ENCODE peak calls at places on chromosomes 11 and 22, in eight cellular contexts. N is choroid plexus epithelial cell, Z is ovary, C is right lobe of liver, Q is neural crest cell, F is endothelial cell, G is pancreas, O is BJ. D is an unnamed sample.

GRCh38 chr11:27179334-27179733 is 138.7 kb downstream of the BBOX1 start:
- DNase-seq in Q (no peak), F (no peak), G (no peak), Z (no peak), O (no peak), N (no peak), C (no peak), D (no peak)

GRCh38 chr11:76659672-76660532 is 10.6 kb downstream of the LRRC32 start:
- DNase-seq in Z (no peak), N (no peak), G (no peak), Q (no peak), O (no peak), C (peak), F (no peak), D (no peak)

GRCh38 chr11:80136991-80137390 is 696.2 kb upstream of the TENM4 start:
- DNase-seq in C (no peak), Z (no peak), G (no peak), Q (no peak), O (no peak), F (no peak), N (peak), D (peak)

GRCh38 chr11:116215471-116216113 is 557.2 kb downstream of the BUD13 start:
- DNase-seq in C (peak), O (no peak), G (no peak), Z (no peak), Q (no peak), N (no peak), F (peak), D (no peak)

GRCh38 chr22:31933816-31934482 is 10.4 kb upstream of the YWHAH start:
- DNase-seq in F (no peak), Z (no peak), G (peak), Q (no peak), N (no peak), O (no peak), C (no peak), D (no peak)

GRCh38 chr22:48754611-48755331 is 1072.9 kb downstream of the BRD1 start:
- DNase-seq in G (no peak), Z (no peak), C (peak), N (no peak), Q (peak), F (no peak), O (no peak), D (no peak)

GRCh38 chr11:19576054-19576453 is 136.6 kb upstream of the NAV2 start:
- DNase-seq in N (peak), Z (no peak), C (no peak), F (no peak), Q (no peak), O (no peak), G (no peak), D (no peak)

GRCh38 chr11:103007521-103007920 is 52.0 kb upstream of the MMP13 start:
- DNase-seq in N (no peak), F (no peak), Z (no peak), O (no peak), G (no peak), C (no peak), Q (no peak), D (no peak)

DNA sequence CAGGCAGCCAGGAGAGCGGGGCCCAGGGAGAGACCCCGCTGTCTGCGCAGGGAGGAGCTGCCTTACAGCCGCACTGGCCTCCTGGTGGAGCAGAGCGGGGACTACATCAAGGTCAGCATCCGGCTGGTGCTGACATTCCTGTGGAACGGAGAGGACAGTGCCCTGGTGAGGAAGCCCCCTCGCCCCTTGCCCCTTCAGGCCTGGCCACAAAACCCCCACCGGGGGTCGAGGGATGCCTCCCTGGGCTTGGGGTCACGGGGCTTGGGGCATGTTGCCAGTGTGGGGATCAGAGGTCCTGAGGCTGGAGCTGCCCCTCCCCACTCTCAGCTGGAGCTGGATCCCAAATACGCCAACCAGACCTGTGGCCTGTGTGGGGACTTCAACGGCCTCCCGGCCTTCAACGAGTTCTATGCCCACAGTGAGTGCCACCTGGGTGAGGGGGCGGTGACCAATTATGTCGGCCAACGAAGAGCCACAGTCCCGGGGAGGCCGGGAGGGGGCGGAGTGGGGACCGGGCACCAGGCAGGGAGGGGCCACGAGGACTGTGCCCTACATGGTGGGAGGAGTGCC is 4.2 kb downstream of the MUC5B start:
- DNase-seq in O (no peak), G (no peak), Q (no peak), F (peak), N (peak), Z (no peak), C (peak), D (no peak)
- TF ChIP-seq CTCF in O (peak), G (no peak), Q (peak), F (peak), N (peak), Z (no peak), C (no peak), D (no peak)

GRCh38 chr11:101913631-101914030 is 1.2 kb upstream of the CEP126 start:
- DNase-seq in F (no peak), O (no peak), N (peak), Q (no peak), G (no peak), Z (no peak), C (no peak), D (no peak)

GRCh38 chr11:101916422-101916821 is at the start of gene ANGPTL5:
- DNase-seq in Z (no peak), F (no peak), G (no peak), C (no peak), Q (no peak), N (no peak), O (no peak), D (no peak)

GRCh38 chr11:101914349-101914736 is 467 bp upstream of the CEP126 start:
- DNase-seq in Z (peak), O (no peak), N (peak), C (no peak), Q (no peak), G (no peak), F (no peak), D (no peak)

GRCh38 chr11:101914737-101915426 is at the start of gene CEP126:
- DNase-seq in G (peak), F (peak), N (peak), C (peak), Z (peak), Q (peak), O (peak), D (peak)

DNA sequence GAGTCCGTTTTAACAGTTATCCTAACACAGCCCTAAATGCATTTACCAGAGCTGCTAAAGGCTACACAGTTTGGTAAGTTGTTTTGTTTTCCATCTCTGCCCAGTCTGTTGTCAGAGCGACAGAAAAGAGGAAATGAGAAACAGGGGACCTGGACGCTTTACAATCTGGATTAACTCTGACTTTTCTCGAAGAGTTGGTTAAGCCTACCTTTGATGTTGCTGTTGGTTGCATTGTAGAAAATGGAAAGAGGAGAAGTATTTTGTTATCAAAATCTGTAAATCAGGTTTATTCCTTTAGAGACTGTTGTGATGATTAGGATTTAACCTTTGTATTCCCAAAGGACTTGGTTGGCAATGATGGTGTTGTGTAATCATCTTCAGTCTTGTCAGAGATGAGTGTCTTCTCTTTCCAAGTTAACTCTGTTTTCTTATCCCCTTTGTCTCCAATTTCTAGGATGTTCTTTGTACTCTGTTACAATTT is 471 bp downstream of the ANGPTL5 start:
- DNase-seq in F (no peak), Z (no peak), Q (no peak), C (no peak), G (no peak), O (no peak), N (peak), D (no peak)
- TF ChIP-seq CTCF in F (no peak), Z (no peak), Q (no peak), C (no peak), G (no peak), O (no peak), N (no peak), D (no peak)

DNA sequence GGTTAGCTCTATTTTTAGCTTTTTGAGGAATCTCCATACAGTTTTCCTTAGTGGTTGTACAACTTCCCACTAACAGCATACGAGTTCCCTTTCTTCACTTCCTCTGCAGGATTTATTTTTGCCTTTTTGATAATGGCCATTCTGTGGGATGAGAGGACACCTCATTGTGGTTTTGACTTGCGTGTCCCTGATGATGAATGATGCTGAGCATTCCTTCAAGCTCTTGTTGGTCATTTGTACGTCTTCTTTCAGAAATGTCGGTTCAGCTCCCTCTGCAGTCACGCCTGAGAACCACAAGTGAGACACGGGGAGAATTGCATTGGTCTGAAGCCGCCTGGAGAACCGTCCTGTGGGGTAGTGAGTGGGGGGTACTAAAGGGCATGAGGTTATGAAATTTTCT is 2.0 kb upstream of the KRTAP5-10 start:
- DNase-seq in Z (no peak), G (no peak), Q (peak), O (no peak), C (peak), N (peak), F (peak), D (peak)
- TF ChIP-seq CTCF in Z (no peak), G (no peak), Q (peak), O (peak), C (peak), N (peak), F (peak), D (peak)

GRCh38 chr11:44564198-44564597 is 1.3 kb upstream of the CD82 start:
- DNase-seq in O (no peak), F (no peak), G (peak), Z (peak), Q (no peak), N (no peak), C (peak), D (no peak)

GRCh38 chr11:44564653-44565007 is 833 bp upstream of the CD82 start:
- DNase-seq in N (peak), F (no peak), Z (peak), Q (no peak), C (peak), G (peak), O (peak), D (peak)

GRCh38 chr11:44566559-44566949 is 1.1 kb downstream of the CD82 start:
- DNase-seq in C (no peak), O (no peak), G (no peak), N (no peak), F (no peak), Z (no peak), Q (no peak), D (no peak)

GRCh38 chr11:44565746-44566558 is 489 bp downstream of the CD82 start:
- DNase-seq in Z (no peak), N (no peak), F (no peak), C (no peak), Q (no peak), G (peak), O (no peak), D (no peak)

GRCh38 chr11:44565008-44565745 is at the start of gene CD82:
- DNase-seq in C (peak), F (peak), O (peak), N (peak), G (peak), Q (peak), Z (peak), D (peak)
- TF ChIP-seq CTCF in C (peak), F (peak), O (peak), N (no peak), G (no peak), Q (peak), Z (no peak), D (no peak)

GRCh38 chr22:50606126-50606525 is 5.5 kb downstream of the MAPK8IP2 start:
- DNase-seq in G (no peak), C (no peak), F (no peak), Z (no peak), Q (no peak), O (no peak), N (no peak), D (no peak)
- TF ChIP-seq CTCF in G (no peak), C (no peak), F (no peak), Z (no peak), Q (no peak), O (peak), N (peak), D (no peak)

GRCh38 chr11:8250446-8250845 is 13.2 kb downstream of the LMO1 start:
- DNase-seq in Z (no peak), G (no peak), Q (no peak), C (peak), F (no peak), O (no peak), N (no peak), D (no peak)

GRCh38 chr11:8250981-8251620 is 12.6 kb downstream of the LMO1 start:
- DNase-seq in F (no peak), G (no peak), N (no peak), O (no peak), Q (no peak), C (peak), Z (no peak), D (no peak)

GRCh38 chr11:8248786-8249185 is 14.9 kb downstream of the LMO1 start:
- DNase-seq in G (no peak), Q (no peak), N (no peak), C (no peak), Z (no peak), F (no peak), O (no peak), D (no peak)

GRCh38 chr11:8249482-8249881 is 14.2 kb downstream of the LMO1 start:
- DNase-seq in F (no peak), C (no peak), G (no peak), Q (no peak), N (no peak), O (no peak), Z (no peak), D (no peak)

DNA sequence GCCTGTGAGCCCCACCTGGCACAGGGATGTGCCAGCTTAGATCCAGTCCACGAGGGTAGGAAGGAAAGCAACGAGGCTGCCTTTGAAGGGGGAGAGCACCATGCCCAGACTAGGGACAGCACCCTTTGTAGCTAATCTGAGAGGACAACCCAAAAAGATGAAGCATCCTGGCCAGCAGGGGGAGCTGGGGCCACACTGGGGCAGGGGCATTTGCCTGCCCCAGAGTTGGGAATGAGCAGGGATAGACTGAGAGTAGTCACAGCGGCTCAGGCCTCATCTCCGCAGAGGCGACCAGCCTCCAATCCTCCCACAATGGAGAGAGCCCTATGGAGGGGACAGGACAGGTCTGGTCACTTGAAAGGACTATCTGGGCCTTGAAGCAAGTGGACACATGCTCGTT is 16.4 kb downstream of the LMO1 start:
- DNase-seq in O (no peak), Z (no peak), Q (no peak), C (no peak), G (peak), N (no peak), F (no peak), D (no peak)
- TF ChIP-seq CTCF in O (peak), Z (no peak), Q (peak), C (peak), G (peak), N (peak), F (peak), D (peak)

D was measured in epithelial cell of proximal tubule.